ENCODE peak calls at places on chromosomes 5 and 9, in four cellular contexts. One of them, this sample, is unnamed.

GRCh38 chr5:119280380-119280779 is 75.4 kb upstream of the TNFAIP8 start:
- DNase-seq in HepG2: no peak
- DNase-seq in A549: no peak
- DNase-seq in GM12878: no peak
- DNase-seq in this sample: no peak

GRCh38 chr9:120408680-120409258 is 171.2 kb downstream of the CDK5RAP2 start:
- DNase-seq in HepG2: no peak
- DNase-seq in A549: no peak
- DNase-seq in GM12878: no peak
- DNase-seq in this sample: no peak

GRCh38 chr9:128685022-128685332 is 4.0 kb upstream of the SET start:
- DNase-seq in HepG2: peak
- DNase-seq in A549: no peak
- DNase-seq in GM12878: no peak
- DNase-seq in this sample: no peak

GRCh38 chr9:127778280-127779135 is at the start of gene SH2D3C:
- DNase-seq in HepG2: no peak
- DNase-seq in A549: no peak
- DNase-seq in GM12878: no peak
- DNase-seq in this sample: peak

GRCh38 chr9:1434082-1434481 is 383.9 kb downstream of the DMRT2 start:
- DNase-seq in HepG2: no peak
- DNase-seq in A549: no peak
- DNase-seq in GM12878: no peak
- DNase-seq in this sample: no peak

GRCh38 chr9:93091453-93092081 is 4.5 kb upstream of the CARD19 start:
- DNase-seq in HepG2: peak
- DNase-seq in A549: peak
- DNase-seq in GM12878: peak
- DNase-seq in this sample: no peak

GRCh38 chr9:35495984-35496383 is 6.1 kb downstream of the RUSC2 start:
- DNase-seq in HepG2: no peak
- DNase-seq in A549: no peak
- DNase-seq in GM12878: no peak
- DNase-seq in this sample: no peak

GRCh38 chr9:120475341-120475740 is 104.6 kb downstream of the CDK5RAP2 start:
- DNase-seq in HepG2: no peak
- DNase-seq in A549: no peak
- DNase-seq in GM12878: no peak
- DNase-seq in this sample: no peak

GRCh38 chr5:410911-411517 is 32.0 kb upstream of the EXOC3 start:
- DNase-seq in HepG2: no peak
- DNase-seq in A549: no peak
- DNase-seq in GM12878: no peak
- DNase-seq in this sample: no peak

GRCh38 chr5:177412603-177413233 is 3.4 kb upstream of the F12 start:
- DNase-seq in HepG2: no peak
- DNase-seq in A549: no peak
- DNase-seq in GM12878: peak
- DNase-seq in this sample: no peak

GRCh38 chr9:128733256-128733655 is 9.3 kb upstream of the ZDHHC12 start:
- DNase-seq in HepG2: peak
- DNase-seq in A549: peak
- DNase-seq in GM12878: no peak
- DNase-seq in this sample: peak

GRCh38 chr5:160926428-160926827 is 74.4 kb upstream of the ATP10B start:
- DNase-seq in HepG2: no peak
- DNase-seq in A549: no peak
- DNase-seq in GM12878: no peak
- DNase-seq in this sample: no peak

GRCh38 chr5:174972291-174972690 is 247.9 kb downstream of the MSX2 start:
- DNase-seq in HepG2: no peak
- DNase-seq in A549: no peak
- DNase-seq in GM12878: no peak
- DNase-seq in this sample: no peak

GRCh38 chr9:126927419-126927818 is 12.8 kb downstream of the RALGPS1 start:
- DNase-seq in HepG2: no peak
- DNase-seq in A549: no peak
- DNase-seq in GM12878: no peak
- DNase-seq in this sample: no peak

GRCh38 chr5:169801324-169801777 is 164.3 kb downstream of the DOCK2 start:
- DNase-seq in HepG2: no peak
- DNase-seq in A549: peak
- DNase-seq in GM12878: no peak
- DNase-seq in this sample: no peak

GRCh38 chr9:107227696-107228258 is 55.3 kb upstream of the RAD23B start:
- DNase-seq in HepG2: no peak
- DNase-seq in A549: no peak
- DNase-seq in GM12878: no peak
- DNase-seq in this sample: no peak

GRCh38 chr5:964821-965220 is 43.8 kb upstream of the NKD2 start:
- DNase-seq in HepG2: no peak
- DNase-seq in A549: no peak
- DNase-seq in GM12878: no peak
- DNase-seq in this sample: no peak

GRCh38 chr5:3598236-3598635 is 2.6 kb downstream of the IRX1 start:
- DNase-seq in HepG2: no peak
- DNase-seq in A549: no peak
- DNase-seq in GM12878: no peak
- DNase-seq in this sample: no peak

GRCh38 chr5:158589939-158590338 is 509.8 kb downstream of the EBF1 start:
- DNase-seq in HepG2: no peak
- DNase-seq in A549: no peak
- DNase-seq in GM12878: no peak
- DNase-seq in this sample: no peak

GRCh38 chr5:119166026-119166425 is 95.1 kb downstream of the DMXL1 start:
- DNase-seq in HepG2: no peak
- DNase-seq in A549: no peak
- DNase-seq in GM12878: no peak
- DNase-seq in this sample: no peak

DNA sequence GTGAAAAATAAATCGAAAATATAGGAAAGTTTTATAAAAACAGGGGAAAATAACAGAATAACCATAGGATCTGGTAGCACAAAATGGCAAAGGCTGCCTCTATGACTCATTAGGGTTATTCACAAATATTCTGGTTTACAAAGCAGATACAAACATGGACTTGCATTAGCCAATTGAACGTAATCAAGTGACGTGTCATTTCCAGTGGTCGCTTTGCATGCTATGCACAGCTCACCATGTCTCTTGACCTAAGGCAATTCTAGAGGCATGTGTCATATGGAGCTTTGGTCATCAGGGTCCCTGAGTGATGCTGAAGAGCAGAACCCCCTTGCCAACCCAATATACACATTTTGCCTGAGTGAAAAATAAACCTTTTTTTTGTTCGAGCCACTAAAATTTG is 158.8 kb downstream of the TMEM161B start:
- DNase-seq in HepG2: no peak
- DNase-seq in A549: no peak
- DNase-seq in GM12878: no peak
- DNase-seq in this sample: no peak
- TF ChIP-seq CHD4 in HepG2: no peak
- TF ChIP-seq CHD4 in A549: no peak
- TF ChIP-seq CHD4 in GM12878: no peak
- TF ChIP-seq CHD4 in this sample: no peak

GRCh38 chr9:137407590-137408300 is 15.2 kb downstream of the EXD3 start:
- DNase-seq in HepG2: no peak
- DNase-seq in A549: no peak
- DNase-seq in GM12878: peak
- DNase-seq in this sample: peak

GRCh38 chr9:137406876-137407589 is 15.9 kb downstream of the EXD3 start:
- DNase-seq in HepG2: peak
- DNase-seq in A549: peak
- DNase-seq in GM12878: no peak
- DNase-seq in this sample: peak

GRCh38 chr9:137409515-137409914 is 13.4 kb downstream of the EXD3 start:
- DNase-seq in HepG2: no peak
- DNase-seq in A549: no peak
- DNase-seq in GM12878: no peak
- DNase-seq in this sample: no peak

GRCh38 chr9:137410891-137411249 is 12.1 kb downstream of the EXD3 start:
- DNase-seq in HepG2: no peak
- DNase-seq in A549: no peak
- DNase-seq in GM12878: no peak
- DNase-seq in this sample: no peak

DNA sequence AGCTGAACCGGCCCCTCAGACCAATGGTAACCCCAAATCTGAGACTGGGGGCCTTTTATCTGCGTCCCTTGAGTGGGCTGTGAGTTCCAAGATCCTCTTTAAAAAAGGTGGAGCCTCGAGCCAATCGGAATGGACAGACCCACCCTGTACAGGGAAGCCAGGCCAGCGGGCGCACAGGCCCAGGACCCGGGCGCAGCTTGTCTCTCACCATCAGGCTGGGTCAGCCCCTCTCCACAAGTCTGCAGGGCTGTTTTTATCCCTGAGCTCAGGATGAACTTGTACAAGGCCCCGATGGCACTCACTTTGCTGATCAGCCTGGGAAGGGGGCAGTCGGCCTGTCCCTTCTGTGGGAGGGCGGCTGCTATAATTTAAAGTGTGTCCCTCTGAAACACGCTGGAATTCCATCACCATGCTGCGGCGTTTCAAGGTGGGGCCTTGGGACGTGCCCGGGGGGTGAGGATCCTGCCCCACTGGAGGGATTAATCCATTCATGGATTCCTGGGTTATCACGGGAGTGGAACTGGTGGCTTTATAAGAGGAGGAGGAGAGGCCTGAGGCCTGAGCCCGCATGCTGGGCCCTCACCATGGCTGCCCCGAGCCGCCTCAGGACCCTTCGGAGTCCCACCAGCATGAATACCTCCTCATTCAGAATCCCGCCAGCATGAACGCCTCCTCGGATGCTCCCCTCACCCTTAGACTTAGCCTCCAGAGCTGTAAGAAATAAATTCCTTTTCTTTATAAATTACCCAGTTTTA is 14.1 kb downstream of the EXD3 start:
- DNase-seq in HepG2: no peak
- DNase-seq in A549: no peak
- DNase-seq in GM12878: no peak
- DNase-seq in this sample: no peak
- TF ChIP-seq CHD4 in HepG2: no peak
- TF ChIP-seq CHD4 in A549: no peak
- TF ChIP-seq CHD4 in GM12878: no peak
- TF ChIP-seq CHD4 in this sample: no peak

GRCh38 chr5:115541586-115541985 is 3.0 kb downstream of the FEM1C start:
- DNase-seq in HepG2: peak
- DNase-seq in A549: no peak
- DNase-seq in GM12878: no peak
- DNase-seq in this sample: no peak
- TF ChIP-seq CHD4 in HepG2: no peak
- TF ChIP-seq CHD4 in A549: no peak
- TF ChIP-seq CHD4 in GM12878: no peak
- TF ChIP-seq CHD4 in this sample: no peak

DNA sequence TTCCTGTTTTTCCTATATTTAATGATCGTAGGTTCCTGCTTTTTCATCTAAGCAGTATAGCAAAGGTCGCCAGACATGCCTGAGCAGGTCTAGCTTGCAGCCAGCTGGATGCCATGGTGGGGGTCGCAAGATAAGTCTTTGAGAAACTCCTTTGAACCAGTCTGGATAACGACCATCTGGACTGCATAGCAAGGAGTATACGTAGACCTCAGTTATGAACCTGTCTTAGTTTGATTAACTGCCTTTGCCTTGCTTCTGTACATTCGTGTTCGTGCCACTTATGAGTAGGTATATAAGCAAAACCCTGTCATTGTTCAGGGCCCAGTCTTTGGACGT is 8.4 kb upstream of the SPATA31E1 start:
- DNase-seq in HepG2: no peak
- DNase-seq in A549: no peak
- DNase-seq in GM12878: no peak
- DNase-seq in this sample: no peak
- TF ChIP-seq CHD4 in HepG2: no peak
- TF ChIP-seq CHD4 in A549: no peak
- TF ChIP-seq CHD4 in GM12878: no peak
- TF ChIP-seq CHD4 in this sample: no peak

GRCh38 chr5:139494256-139494655 is 11.7 kb upstream of the STING1 start:
- DNase-seq in HepG2: no peak
- DNase-seq in A549: no peak
- DNase-seq in GM12878: no peak
- DNase-seq in this sample: no peak
- TF ChIP-seq CHD4 in HepG2: no peak
- TF ChIP-seq CHD4 in A549: no peak
- TF ChIP-seq CHD4 in GM12878: no peak
- TF ChIP-seq CHD4 in this sample: no peak

DNA sequence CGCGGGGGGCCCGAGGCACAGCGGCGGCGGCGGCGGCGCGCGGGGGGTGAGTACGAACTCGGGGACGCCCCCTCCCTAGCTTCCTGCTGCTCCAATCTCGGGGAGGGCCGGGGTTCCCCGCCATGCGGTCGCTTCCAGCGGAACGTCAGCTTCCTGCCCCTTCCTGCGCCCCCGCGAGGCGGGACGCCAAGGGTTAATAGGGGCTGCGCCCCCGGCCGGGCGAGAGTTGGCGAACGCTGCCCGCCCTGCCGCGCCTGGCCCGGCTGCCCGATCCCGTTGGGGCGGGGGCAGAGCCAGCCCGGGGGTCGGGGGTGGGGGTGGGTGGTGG is 594 bp downstream of the COL27A1 start:
- DNase-seq in HepG2: no peak
- DNase-seq in A549: no peak
- DNase-seq in GM12878: no peak
- DNase-seq in this sample: no peak
- TF ChIP-seq CHD4 in HepG2: no peak
- TF ChIP-seq CHD4 in A549: no peak
- TF ChIP-seq CHD4 in GM12878: no peak
- TF ChIP-seq CHD4 in this sample: no peak

DNA sequence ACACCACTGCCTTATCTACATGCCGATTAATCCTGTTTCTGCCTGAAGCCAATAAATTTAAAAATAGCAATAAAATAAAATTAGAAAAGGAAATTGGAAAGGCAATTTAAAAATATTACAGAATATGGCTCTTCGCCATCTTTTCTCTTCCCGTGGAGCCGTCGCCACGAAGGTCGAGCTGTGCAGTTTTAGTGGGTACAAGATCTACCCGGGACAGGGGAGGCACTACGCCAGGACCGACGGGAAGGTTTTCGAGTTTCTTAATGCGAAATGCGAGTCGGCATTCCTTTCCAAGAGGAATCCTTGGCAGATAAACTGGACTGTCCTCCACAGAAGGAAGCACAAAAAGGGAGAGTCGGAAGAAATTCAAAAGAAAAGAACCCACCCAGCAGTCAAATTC is 41.7 kb upstream of the SMC5 start:
- DNase-seq in HepG2: no peak
- DNase-seq in A549: no peak
- DNase-seq in GM12878: no peak
- DNase-seq in this sample: no peak
- TF ChIP-seq CHD4 in HepG2: no peak
- TF ChIP-seq CHD4 in A549: no peak
- TF ChIP-seq CHD4 in GM12878: no peak
- TF ChIP-seq CHD4 in this sample: no peak

GRCh38 chr9:91036826-91037510 is 235.3 kb downstream of the SYK start:
- DNase-seq in HepG2: peak
- DNase-seq in A549: peak
- DNase-seq in GM12878: no peak
- DNase-seq in this sample: peak

GRCh38 chr9:91038483-91039124 is 237.0 kb downstream of the SYK start:
- DNase-seq in HepG2: no peak
- DNase-seq in A549: no peak
- DNase-seq in GM12878: no peak
- DNase-seq in this sample: no peak

GRCh38 chr9:91036356-91036755 is 234.7 kb downstream of the SYK start:
- DNase-seq in HepG2: no peak
- DNase-seq in A549: no peak
- DNase-seq in GM12878: no peak
- DNase-seq in this sample: no peak

GRCh38 chr9:91039125-91039834 is 237.7 kb downstream of the SYK start:
- DNase-seq in HepG2: peak
- DNase-seq in A549: no peak
- DNase-seq in GM12878: no peak
- DNase-seq in this sample: no peak

GRCh38 chr9:91037511-91038482 is 236.2 kb downstream of the SYK start:
- DNase-seq in HepG2: peak
- DNase-seq in A549: peak
- DNase-seq in GM12878: no peak
- DNase-seq in this sample: no peak
- TF ChIP-seq CHD4 in HepG2: no peak
- TF ChIP-seq CHD4 in A549: no peak
- TF ChIP-seq CHD4 in GM12878: no peak
- TF ChIP-seq CHD4 in this sample: no peak

This sample was measured in K562.